ENCODE peak calls at places on chromosomes 16 and 17, in ten cellular contexts. N is stimulated activated CD4-positive, alpha-beta T cell treated with anti-CD3 and anti-CD28 coated beads, Interleukin-1b, Interleukin-23, amount 100 ng/mL, for 1 hour; F is GM06990; Z is NCI-H446 treated with DMSO at 0.1 percent for 48 hours; H is tibial artery; P is fibroblast of pulmonary artery; M is stomach; O is NCI-H774; T is coronary artery; L is ACHN. W is an unnamed sample.

GRCh38 chr17:4738136-4739121 is 1.2 kb upstream of the ZMYND15 start:
- DNase-seq in O (no peak), L (peak; percentile 25), Z (no peak), F (no peak), H (no peak), P (no peak), M (peak; percentile 70), N (no peak), T (no peak), W (no peak)

GRCh38 chr17:67157732-67158639 is 87.0 kb downstream of the HELZ start:
- DNase-seq in Z (peak; percentile 12), O (peak; percentile 65), M (no peak), T (no peak), H (no peak), L (peak; percentile 36), F (no peak), P (peak; percentile 63), N (no peak), W (no peak)

GRCh38 chr17:76246080-76247066 is 6.1 kb upstream of the RNF157 start:
- DNase-seq in P (no peak), L (no peak), F (peak; percentile 85), M (no peak), N (no peak), O (no peak), T (no peak), H (no peak), Z (no peak), W (peak; percentile 50)

GRCh38 chr16:85179344-85180046 is 67.2 kb upstream of the CIBAR2 start:
- DNase-seq in O (no peak), Z (no peak), H (no peak), M (no peak), L (no peak), P (no peak), F (no peak), T (no peak), N (no peak), W (no peak)

GRCh38 chr16:83925095-83925905 is 26.4 kb downstream of the MLYCD start:
- DNase-seq in O (no peak), N (no peak), F (no peak), P (no peak), H (no peak), L (no peak), M (no peak), T (no peak), Z (no peak), W (no peak)

GRCh38 chr16:87680272-87680644 is 78.0 kb downstream of the JPH3 start:
- DNase-seq in T (no peak), L (no peak), H (no peak), F (no peak), P (no peak), O (no peak), Z (no peak), N (no peak), M (no peak), W (no peak)

GRCh38 chr16:73092236-73092781 is 44.4 kb upstream of the ZFHX3 start:
- DNase-seq in H (no peak), L (no peak), P (peak; percentile 31), M (no peak), Z (no peak), N (no peak), T (no peak), F (no peak), O (no peak), W (no peak)

GRCh38 chr17:57948555-57949420 is 6.4 kb downstream of the CUEDC1 start:
- DNase-seq in Z (no peak), L (peak; percentile 99), H (no peak), P (peak; percentile 84), M (no peak), T (no peak), F (no peak), N (no peak), O (no peak), W (no peak)

GRCh38 chr16:72908362-72908838 is 139.5 kb downstream of the ZFHX3 start:
- DNase-seq in O (no peak), P (no peak), T (no peak), N (no peak), H (no peak), F (no peak), Z (no peak), L (no peak), M (no peak), W (no peak)

GRCh38 chr17:79335456-79335855 is 260.8 kb downstream of the ENGASE start:
- DNase-seq in P (no peak), L (no peak), F (no peak), M (no peak), T (no peak), N (no peak), Z (no peak), O (no peak), H (no peak), W (no peak)

GRCh38 chr17:40830085-40830776 is 7.8 kb upstream of the KRT10 start:
- DNase-seq in P (no peak), F (no peak), H (no peak), O (no peak), M (no peak), N (no peak), L (no peak), T (no peak), Z (no peak), W (no peak)